ENCODE peak calls at places on chromosomes 3 and 15, in nine cellular contexts. One of them, this sample, is unnamed.

GRCh38 chr15:62847900-62848489 is 194.6 kb upstream of the TPM1 start:
- DNase-seq in choroid plexus epithelial cell: peak
- DNase-seq in psoas muscle: peak
- DNase-seq in fibroblast of the aortic adventitia: peak
- DNase-seq in epithelial cell of esophagus: peak
- DNase-seq in neural crest cell: peak
- DNase-seq in cardiac muscle cell: peak
- DNase-seq in A549: peak
- DNase-seq in PC-9: no peak
- DNase-seq in this sample: no peak

GRCh38 chr3:37925157-37925556 is 63.5 kb downstream of the CTDSPL start:
- DNase-seq in choroid plexus epithelial cell: no peak
- DNase-seq in psoas muscle: no peak
- DNase-seq in fibroblast of the aortic adventitia: no peak
- DNase-seq in epithelial cell of esophagus: no peak
- DNase-seq in neural crest cell: no peak
- DNase-seq in cardiac muscle cell: peak
- DNase-seq in A549: no peak
- DNase-seq in PC-9: no peak
- DNase-seq in this sample: no peak

GRCh38 chr3:182500294-182500693 is 293.0 kb upstream of the ATP11B start:
- DNase-seq in choroid plexus epithelial cell: no peak
- DNase-seq in psoas muscle: no peak
- DNase-seq in fibroblast of the aortic adventitia: no peak
- DNase-seq in epithelial cell of esophagus: no peak
- DNase-seq in neural crest cell: peak
- DNase-seq in cardiac muscle cell: no peak
- DNase-seq in A549: no peak
- DNase-seq in PC-9: no peak
- DNase-seq in this sample: no peak

GRCh38 chr15:70415330-70415884 is 317.7 kb upstream of the TLE3 start:
- DNase-seq in choroid plexus epithelial cell: no peak
- DNase-seq in psoas muscle: no peak
- DNase-seq in fibroblast of the aortic adventitia: no peak
- DNase-seq in epithelial cell of esophagus: no peak
- DNase-seq in neural crest cell: no peak
- DNase-seq in cardiac muscle cell: no peak
- DNase-seq in A549: no peak
- DNase-seq in PC-9: no peak
- DNase-seq in this sample: no peak

GRCh38 chr3:42683875-42684593 is 1.3 kb upstream of the KLHL40 start:
- DNase-seq in choroid plexus epithelial cell: peak
- DNase-seq in psoas muscle: peak
- DNase-seq in fibroblast of the aortic adventitia: peak
- DNase-seq in epithelial cell of esophagus: peak
- DNase-seq in neural crest cell: no peak
- DNase-seq in cardiac muscle cell: peak
- DNase-seq in A549: peak
- DNase-seq in PC-9: peak
- DNase-seq in this sample: peak

GRCh38 chr3:65952842-65953241 is 85.9 kb downstream of the MAGI1 start:
- DNase-seq in choroid plexus epithelial cell: no peak
- DNase-seq in psoas muscle: no peak
- DNase-seq in fibroblast of the aortic adventitia: no peak
- DNase-seq in epithelial cell of esophagus: no peak
- DNase-seq in neural crest cell: no peak
- DNase-seq in cardiac muscle cell: no peak
- DNase-seq in A549: no peak
- DNase-seq in PC-9: no peak
- DNase-seq in this sample: no peak

GRCh38 chr3:145767909-145768308 is 393.1 kb downstream of the PLOD2 start:
- DNase-seq in choroid plexus epithelial cell: peak
- DNase-seq in psoas muscle: no peak
- DNase-seq in fibroblast of the aortic adventitia: peak
- DNase-seq in epithelial cell of esophagus: peak
- DNase-seq in neural crest cell: no peak
- DNase-seq in cardiac muscle cell: no peak
- DNase-seq in A549: no peak
- DNase-seq in PC-9: no peak
- DNase-seq in this sample: no peak

GRCh38 chr3:195239121-195239520 is 31.8 kb downstream of the XXYLT1 start:
- DNase-seq in choroid plexus epithelial cell: no peak
- DNase-seq in psoas muscle: no peak
- DNase-seq in fibroblast of the aortic adventitia: no peak
- DNase-seq in epithelial cell of esophagus: no peak
- DNase-seq in neural crest cell: no peak
- DNase-seq in cardiac muscle cell: no peak
- DNase-seq in A549: no peak
- DNase-seq in PC-9: no peak
- DNase-seq in this sample: no peak

GRCh38 chr3:93843981-93844380 is 129.7 kb downstream of the PROS1 start:
- DNase-seq in choroid plexus epithelial cell: peak
- DNase-seq in psoas muscle: no peak
- DNase-seq in fibroblast of the aortic adventitia: peak
- DNase-seq in epithelial cell of esophagus: peak
- DNase-seq in neural crest cell: no peak
- DNase-seq in cardiac muscle cell: no peak
- DNase-seq in A549: peak
- DNase-seq in PC-9: no peak
- DNase-seq in this sample: no peak

GRCh38 chr3:181105636-181106035 is 116.1 kb upstream of the DNAJC19 start:
- DNase-seq in choroid plexus epithelial cell: no peak
- DNase-seq in psoas muscle: no peak
- DNase-seq in fibroblast of the aortic adventitia: no peak
- DNase-seq in epithelial cell of esophagus: no peak
- DNase-seq in neural crest cell: no peak
- DNase-seq in cardiac muscle cell: no peak
- DNase-seq in A549: no peak
- DNase-seq in PC-9: no peak
- DNase-seq in this sample: no peak

DNA sequence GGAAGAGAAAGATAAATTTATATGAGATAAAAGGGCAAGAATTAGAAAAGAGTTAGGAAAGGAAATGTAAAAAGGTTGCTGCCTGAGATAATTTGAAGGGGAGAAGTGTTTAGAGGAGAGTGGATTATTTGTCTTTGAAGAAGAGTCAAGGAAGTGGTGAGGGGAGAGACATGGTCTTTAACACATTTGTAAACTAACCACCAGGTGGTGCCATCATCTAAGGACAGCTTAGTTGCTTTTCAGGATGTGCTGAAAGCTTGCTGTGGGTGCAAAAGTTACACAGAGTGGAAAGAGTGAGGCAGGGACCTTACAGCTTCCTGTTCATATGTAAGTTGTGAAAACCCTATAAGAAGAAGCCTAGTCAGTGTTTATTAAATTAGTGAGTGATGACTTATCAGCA is 114.1 kb upstream of the DNAJC19 start:
- DNase-seq in choroid plexus epithelial cell: peak
- DNase-seq in psoas muscle: no peak
- DNase-seq in fibroblast of the aortic adventitia: no peak
- DNase-seq in epithelial cell of esophagus: peak
- DNase-seq in neural crest cell: peak
- DNase-seq in cardiac muscle cell: peak
- DNase-seq in A549: peak
- DNase-seq in PC-9: peak
- DNase-seq in this sample: no peak
- TF ChIP-seq CTCF in choroid plexus epithelial cell: peak
- TF ChIP-seq CTCF in psoas muscle: no peak
- TF ChIP-seq CTCF in fibroblast of the aortic adventitia: no peak
- TF ChIP-seq CTCF in epithelial cell of esophagus: peak
- TF ChIP-seq CTCF in neural crest cell: peak
- TF ChIP-seq CTCF in cardiac muscle cell: no peak
- TF ChIP-seq CTCF in A549: no peak
- TF ChIP-seq CTCF in PC-9: peak
- TF ChIP-seq CTCF in this sample: no peak

DNA sequence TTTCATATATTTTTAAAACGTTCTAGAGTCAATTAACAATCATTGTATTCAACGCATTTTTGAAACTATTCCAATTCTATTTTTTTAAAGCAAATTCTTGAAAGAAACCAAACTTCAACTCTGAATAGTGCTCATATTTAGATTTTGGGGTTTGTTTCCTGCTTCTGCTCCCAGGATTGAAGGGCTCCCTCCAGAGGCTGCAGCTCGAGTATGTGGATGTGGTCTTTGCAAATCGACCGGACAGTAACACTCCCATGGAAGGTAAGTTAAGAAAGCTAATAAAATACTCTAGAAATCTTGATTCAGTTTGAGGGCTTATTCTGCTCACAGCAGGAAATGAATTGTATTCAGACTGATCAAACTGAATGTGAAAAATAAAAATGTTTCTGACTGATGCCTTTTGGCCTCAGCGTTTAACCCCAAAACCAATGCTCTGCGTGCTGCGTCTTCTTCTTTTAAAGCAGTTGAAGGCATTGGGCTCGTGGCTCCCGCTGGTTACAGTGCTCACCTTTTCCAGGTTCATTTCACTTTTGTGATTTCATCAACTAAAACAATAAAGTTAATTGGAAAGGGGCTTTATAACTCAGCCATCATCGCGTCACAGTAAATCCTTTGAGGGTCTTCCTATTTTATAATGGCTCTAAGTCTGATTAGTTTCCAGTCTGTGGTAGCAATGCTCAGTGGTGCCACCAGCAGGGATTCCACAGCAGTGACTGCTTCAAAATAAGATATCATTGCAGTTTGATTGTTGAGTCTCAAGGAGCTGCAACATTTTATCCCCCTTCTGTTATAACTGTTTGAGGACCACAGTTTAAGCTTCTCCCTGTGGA is 80.1 kb downstream of the SSR3 start:
- DNase-seq in choroid plexus epithelial cell: peak
- DNase-seq in psoas muscle: no peak
- DNase-seq in fibroblast of the aortic adventitia: no peak
- DNase-seq in epithelial cell of esophagus: peak
- DNase-seq in neural crest cell: peak
- DNase-seq in cardiac muscle cell: peak
- DNase-seq in A549: no peak
- DNase-seq in PC-9: no peak
- DNase-seq in this sample: no peak
- TF ChIP-seq CTCF in choroid plexus epithelial cell: peak
- TF ChIP-seq CTCF in psoas muscle: peak
- TF ChIP-seq CTCF in fibroblast of the aortic adventitia: peak
- TF ChIP-seq CTCF in epithelial cell of esophagus: peak
- TF ChIP-seq CTCF in neural crest cell: peak
- TF ChIP-seq CTCF in cardiac muscle cell: peak
- TF ChIP-seq CTCF in A549: no peak
- TF ChIP-seq CTCF in PC-9: peak
- TF ChIP-seq CTCF in this sample: peak

GRCh38 chr3:56052219-56052618 is 416.0 kb downstream of the ERC2 start:
- DNase-seq in choroid plexus epithelial cell: no peak
- DNase-seq in psoas muscle: no peak
- DNase-seq in fibroblast of the aortic adventitia: no peak
- DNase-seq in epithelial cell of esophagus: no peak
- DNase-seq in neural crest cell: no peak
- DNase-seq in cardiac muscle cell: no peak
- DNase-seq in A549: no peak
- DNase-seq in PC-9: no peak
- DNase-seq in this sample: no peak
- TF ChIP-seq CTCF in choroid plexus epithelial cell: no peak
- TF ChIP-seq CTCF in psoas muscle: no peak
- TF ChIP-seq CTCF in fibroblast of the aortic adventitia: no peak
- TF ChIP-seq CTCF in epithelial cell of esophagus: no peak
- TF ChIP-seq CTCF in neural crest cell: no peak
- TF ChIP-seq CTCF in cardiac muscle cell: no peak
- TF ChIP-seq CTCF in A549: no peak
- TF ChIP-seq CTCF in PC-9: no peak
- TF ChIP-seq CTCF in this sample: no peak

GRCh38 chr3:170690133-170690981 is 104.5 kb upstream of the SLC7A14 start:
- DNase-seq in choroid plexus epithelial cell: peak
- DNase-seq in psoas muscle: peak
- DNase-seq in fibroblast of the aortic adventitia: peak
- DNase-seq in epithelial cell of esophagus: peak
- DNase-seq in neural crest cell: peak
- DNase-seq in cardiac muscle cell: peak
- DNase-seq in A549: peak
- DNase-seq in PC-9: no peak
- DNase-seq in this sample: no peak
- TF ChIP-seq CTCF in choroid plexus epithelial cell: peak
- TF ChIP-seq CTCF in psoas muscle: peak
- TF ChIP-seq CTCF in fibroblast of the aortic adventitia: peak
- TF ChIP-seq CTCF in epithelial cell of esophagus: peak
- TF ChIP-seq CTCF in neural crest cell: peak
- TF ChIP-seq CTCF in cardiac muscle cell: peak
- TF ChIP-seq CTCF in A549: peak
- TF ChIP-seq CTCF in PC-9: peak
- TF ChIP-seq CTCF in this sample: peak

GRCh38 chr3:170486398-170486797 is 67.7 kb downstream of the CLDN11 start:
- DNase-seq in choroid plexus epithelial cell: no peak
- DNase-seq in psoas muscle: no peak
- DNase-seq in fibroblast of the aortic adventitia: no peak
- DNase-seq in epithelial cell of esophagus: no peak
- DNase-seq in neural crest cell: no peak
- DNase-seq in cardiac muscle cell: no peak
- DNase-seq in A549: no peak
- DNase-seq in PC-9: no peak
- DNase-seq in this sample: no peak

GRCh38 chr3:170490828-170491560 is 72.3 kb downstream of the CLDN11 start:
- DNase-seq in choroid plexus epithelial cell: no peak
- DNase-seq in psoas muscle: no peak
- DNase-seq in fibroblast of the aortic adventitia: no peak
- DNase-seq in epithelial cell of esophagus: no peak
- DNase-seq in neural crest cell: no peak
- DNase-seq in cardiac muscle cell: no peak
- DNase-seq in A549: no peak
- DNase-seq in PC-9: no peak
- DNase-seq in this sample: no peak

GRCh38 chr3:170491901-170492300 is 73.2 kb downstream of the CLDN11 start:
- DNase-seq in choroid plexus epithelial cell: no peak
- DNase-seq in psoas muscle: no peak
- DNase-seq in fibroblast of the aortic adventitia: no peak
- DNase-seq in epithelial cell of esophagus: no peak
- DNase-seq in neural crest cell: no peak
- DNase-seq in cardiac muscle cell: no peak
- DNase-seq in A549: no peak
- DNase-seq in PC-9: no peak
- DNase-seq in this sample: no peak

GRCh38 chr3:170487091-170487490 is 68.4 kb downstream of the CLDN11 start:
- DNase-seq in choroid plexus epithelial cell: no peak
- DNase-seq in psoas muscle: no peak
- DNase-seq in fibroblast of the aortic adventitia: no peak
- DNase-seq in epithelial cell of esophagus: no peak
- DNase-seq in neural crest cell: no peak
- DNase-seq in cardiac muscle cell: no peak
- DNase-seq in A549: no peak
- DNase-seq in PC-9: no peak
- DNase-seq in this sample: no peak

GRCh38 chr3:170488802-170489201 is 70.1 kb downstream of the CLDN11 start:
- DNase-seq in choroid plexus epithelial cell: peak
- DNase-seq in psoas muscle: no peak
- DNase-seq in fibroblast of the aortic adventitia: peak
- DNase-seq in epithelial cell of esophagus: peak
- DNase-seq in neural crest cell: no peak
- DNase-seq in cardiac muscle cell: no peak
- DNase-seq in A549: peak
- DNase-seq in PC-9: peak
- DNase-seq in this sample: no peak
- TF ChIP-seq CTCF in choroid plexus epithelial cell: peak
- TF ChIP-seq CTCF in psoas muscle: no peak
- TF ChIP-seq CTCF in fibroblast of the aortic adventitia: peak
- TF ChIP-seq CTCF in epithelial cell of esophagus: peak
- TF ChIP-seq CTCF in neural crest cell: no peak
- TF ChIP-seq CTCF in cardiac muscle cell: peak
- TF ChIP-seq CTCF in A549: no peak
- TF ChIP-seq CTCF in PC-9: no peak
- TF ChIP-seq CTCF in this sample: no peak